ENCODE peak calls at places on chromosomes 13 and 19, in nine cellular contexts. R is activated CD4-positive, alpha-beta T cell treated with anti-CD3 and anti-CD28 coated beads, Interleukin-2, amount 50 U/mL, for 48 hours; W is GM10248; G is substantia nigra; J is thoracic aorta; H is stimulated activated effector memory CD8-positive, alpha-beta T cell treated with anti-CD3 and anti-CD28 coated beads, Interleukin-12 subunit alpha, Interleukin-12 subunit beta, amount 100 ng/mL, for 72 hours; O is hypothalamus; A is NCI-H1694; U is fibroblast of the conjunctiva. V is an unnamed sample.

GRCh38 chr13:27004866-27005265 is 166.7 kb downstream of the USP12 start:
- DNase-seq in W (no peak), O (no peak), H (no peak), R (no peak), G (no peak), U (no peak), A (no peak), J (no peak), V (no peak)

GRCh38 chr19:52307275-52307674 is 10.3 kb downstream of the ZNF480 start:
- DNase-seq in W (no peak), H (no peak), O (no peak), R (peak), J (no peak), A (no peak), U (no peak), G (no peak), V (no peak)

GRCh38 chr19:2328401-2329161 is at the start of the genes LSM7 and SPPL2B:
- DNase-seq in G (peak), O (peak), R (peak), H (peak), W (peak), U (peak), J (peak), A (peak), V (peak)

GRCh38 chr19:9865732-9866627 is 30.9 kb downstream of the PIN1 start:
- DNase-seq in G (no peak), J (no peak), U (no peak), H (no peak), A (no peak), O (no peak), W (no peak), R (no peak), V (no peak)

GRCh38 chr19:49340069-49340864 is 5.1 kb downstream of the CD37 start:
- DNase-seq in U (no peak), A (peak), W (peak), H (no peak), O (no peak), R (no peak), J (peak), G (no peak), V (no peak)

GRCh38 chr19:30226464-30227070 is 145.6 kb upstream of the ZNF536 start:
- DNase-seq in J (no peak), U (no peak), H (no peak), G (no peak), R (no peak), W (no peak), A (no peak), O (no peak), V (no peak)

GRCh38 chr19:35166100-35167063 is 11.8 kb downstream of the FXYD5 start:
- DNase-seq in U (no peak), H (no peak), O (no peak), J (no peak), R (no peak), G (no peak), W (no peak), A (no peak), V (no peak)

GRCh38 chr19:17041994-17042393 is 15.4 kb upstream of the CPAMD8 start:
- DNase-seq in G (no peak), W (no peak), A (no peak), R (no peak), J (no peak), O (no peak), U (no peak), H (no peak), V (no peak)

GRCh38 chr19:18298601-18299000 is 17.2 kb upstream of the JUND start:
- DNase-seq in U (no peak), O (no peak), R (peak), A (no peak), J (no peak), G (no peak), H (no peak), W (no peak), V (no peak)

GRCh38 chr19:28221736-28222135 is 991.2 kb downstream of the UQCRFS1 start:
- DNase-seq in W (no peak), O (no peak), A (no peak), G (no peak), H (no peak), U (no peak), J (no peak), R (no peak), V (no peak)

GRCh38 chr13:55560331-55560730 is 1580.4 kb upstream of the PRR20A start:
- DNase-seq in U (no peak), A (no peak), H (no peak), W (no peak), O (no peak), J (no peak), G (no peak), R (no peak), V (no peak)

GRCh38 chr19:35495107-35496064 is 5.1 kb upstream of the KRTDAP start:
- DNase-seq in U (peak), A (peak), H (peak), G (peak), R (peak), W (peak), J (peak), O (peak), V (no peak)

GRCh38 chr19:2487780-2488330 is 11.9 kb downstream of the GADD45B start:
- DNase-seq in W (no peak), G (no peak), A (no peak), J (no peak), U (no peak), O (no peak), H (no peak), R (no peak), V (no peak)

GRCh38 chr19:3433805-3434540 is 46.4 kb downstream of the SMIM24 start:
- DNase-seq in A (no peak), W (no peak), G (no peak), J (no peak), R (no peak), H (no peak), O (no peak), U (no peak), V (no peak)

GRCh38 chr13:91657283-91657682 is 258.9 kb downstream of the GPC5 start:
- DNase-seq in O (no peak), H (no peak), G (no peak), R (no peak), W (no peak), A (no peak), U (no peak), J (no peak), V (no peak)

GRCh38 chr13:112869202-112870061 is 99.6 kb upstream of the MCF2L start:
- DNase-seq in W (no peak), U (no peak), H (no peak), G (no peak), O (no peak), A (no peak), J (no peak), R (no peak), V (no peak)

GRCh38 chr13:38543561-38543960 is 143.3 kb upstream of the FREM2 start:
- DNase-seq in H (no peak), U (no peak), A (no peak), O (no peak), R (no peak), J (no peak), W (no peak), G (no peak), V (no peak)

GRCh38 chr13:81990652-81991051 is 1649.7 kb upstream of the SPRY2 start:
- DNase-seq in A (no peak), H (no peak), G (no peak), U (no peak), R (no peak), J (no peak), O (no peak), W (no peak), V (no peak)

GRCh38 chr19:48991011-48991609 is 2.0 kb downstream of the GYS1 start:
- DNase-seq in G (no peak), A (no peak), R (no peak), W (no peak), H (no peak), U (no peak), O (no peak), J (no peak), V (no peak)

GRCh38 chr19:56071151-56071550 is 49.9 kb downstream of the ZNF787 start:
- DNase-seq in G (no peak), U (no peak), W (no peak), J (no peak), R (no peak), O (no peak), A (no peak), H (no peak), V (no peak)

GRCh38 chr13:35979378-35979911 is 151.7 kb downstream of the DCLK1 start:
- DNase-seq in U (peak), W (no peak), J (peak), R (no peak), O (peak), A (no peak), G (peak), H (no peak), V (peak)